ENCODE peak calls at places on chromosomes 4 and X, in four cellular contexts. L is A549, D is GM12878, V is HepG2. A is an unnamed sample.
A peak's percentile ranks its signal among the peaks of the same experiment; 100 is the strongest.

GRCh38 chrX:125998432-125998831 is 167.7 kb downstream of the DCAF12L2 start:
- DNase-seq in L (no peak), D (no peak), V (no peak), A (peak; percentile 1)

GRCh38 chrX:139126493-139126892 is 404.0 kb upstream of the F9 start:
- DNase-seq in L (no peak), D (no peak), V (peak; percentile 12), A (peak; percentile 2)

GRCh38 chr4:57109847-57110634 is at the start of gene IGFBP7:
- DNase-seq in L (no peak), D (no peak), V (no peak), A (peak; percentile 79)

GRCh38 chr4:183444953-183445543 is 612 bp downstream of the CDKN2AIP start:
- DNase-seq in L (peak; percentile 19), D (no peak), V (no peak), A (peak; percentile 71)

GRCh38 chrX:17374619-17375360 is at the start of gene NHS:
- DNase-seq in L (peak; percentile 68), D (no peak), V (no peak), A (peak; percentile 88)

GRCh38 chrX:12974217-12974796 is 603 bp upstream of the TMSB4X start:
- DNase-seq in L (peak; percentile 60), D (no peak), V (no peak), A (peak; percentile 46)

GRCh38 chr4:40299704-40300336 is 35.3 kb upstream of the CHRNA9 start:
- DNase-seq in L (no peak), D (no peak), V (no peak), A (no peak)

GRCh38 chrX:145213504-145213903 is 33.8 kb upstream of the SPANXN1 start:
- DNase-seq in L (no peak), D (no peak), V (no peak), A (peak; percentile 3)

GRCh38 chrX:121975666-121976065 is 928.3 kb downstream of the GLUD2 start:
- DNase-seq in L (no peak), D (no peak), V (no peak), A (no peak)

GRCh38 chrX:13716905-13717304 is 17.5 kb downstream of the TRAPPC2 start:
- DNase-seq in L (no peak), D (no peak), V (no peak), A (no peak)

GRCh38 chr4:77579406-77580076 is 26.1 kb upstream of the CXCL13 start:
- DNase-seq in L (peak; percentile 15), D (no peak), V (no peak), A (no peak)

GRCh38 chrX:18172970-18173369 is 47.7 kb downstream of the BEND2 start:
- DNase-seq in L (no peak), D (no peak), V (no peak), A (no peak)

GRCh38 chrX:34884693-34885277 is 57.8 kb upstream of the FAM47B start:
- DNase-seq in L (peak; percentile 33), D (no peak), V (no peak), A (no peak)

GRCh38 chr4:127868196-127868595 is 12.5 kb upstream of the PLK4 start:
- DNase-seq in L (no peak), D (no peak), V (no peak), A (no peak)

GRCh38 chrX:129755779-129756650 is 17.2 kb downstream of the XPNPEP2 start:
- DNase-seq in L (no peak), D (no peak), V (no peak), A (no peak)

GRCh38 chrX:122134291-122134690 is 1049.8 kb upstream of the GRIA3 start:
- DNase-seq in L (no peak), D (no peak), V (no peak), A (no peak)

GRCh38 chr4:109174224-109174953 is 128.1 kb downstream of the COL25A1 start:
- DNase-seq in L (no peak), D (no peak), V (no peak), A (no peak)

GRCh38 chrX:96480081-96480480 is 204.6 kb upstream of the DIAPH2 start:
- DNase-seq in L (no peak), D (no peak), V (no peak), A (no peak)

GRCh38 chrX:22122510-22122909 is 90.4 kb downstream of the PHEX start:
- DNase-seq in L (no peak), D (no peak), V (no peak), A (no peak)

GRCh38 chrX:120269379-120270035 is 18.9 kb downstream of the ZBTB33 start:
- DNase-seq in L (no peak), D (no peak), V (no peak), A (no peak)

GRCh38 chr4:47312170-47312569 is 151.3 kb downstream of the COMMD8 start:
- DNase-seq in L (no peak), D (no peak), V (no peak), A (no peak)

GRCh38 chr4:174539571-174539970 is 17.3 kb upstream of the HPGD start:
- DNase-seq in L (no peak), D (no peak), V (no peak), A (no peak)

GRCh38 chrX:119756926-119757635 is 1.3 kb upstream of the SOWAHD start:
- DNase-seq in L (no peak), D (no peak), V (peak; percentile 23), A (no peak)

GRCh38 chr4:11440481-11441181 is 11.9 kb upstream of the HS3ST1 start:
- DNase-seq in L (no peak), D (no peak), V (no peak), A (no peak)

GRCh38 chr4:35604252-35604651 is 640.1 kb downstream of the ARAP2 start:
- DNase-seq in L (no peak), D (no peak), V (no peak), A (no peak)

GRCh38 chrX:104270916-104271512 is 16.3 kb upstream of the ESX1 start:
- DNase-seq in L (peak; percentile 39), D (no peak), V (peak; percentile 1), A (no peak)

GRCh38 chr4:151484396-151485102 is 75.6 kb downstream of the FHIP1A start:
- DNase-seq in L (peak; percentile 15), D (no peak), V (peak; percentile 38), A (no peak)

GRCh38 chr4:4387531-4388311 is 819 bp downstream of the NSG1 start:
- DNase-seq in L (no peak), D (no peak), V (no peak), A (peak; percentile 76)

GRCh38 chrX:53285591-53285990 is 4.2 kb upstream of the IQSEC2 start:
- DNase-seq in L (no peak), D (no peak), V (no peak), A (no peak)

GRCh38 chr4:183860726-183861125 is 44.4 kb upstream of the STOX2 start:
- DNase-seq in L (no peak), D (no peak), V (no peak), A (no peak)

GRCh38 chr4:67869580-67870190 is 14.1 kb downstream of the TMPRSS11D start:
- DNase-seq in L (no peak), D (no peak), V (no peak), A (no peak)

GRCh38 chr4:67877086-67877485 is 6.7 kb downstream of the TMPRSS11D start:
- DNase-seq in L (no peak), D (no peak), V (no peak), A (no peak)

GRCh38 chr4:67873116-67873515 is 10.7 kb downstream of the TMPRSS11D start:
- DNase-seq in L (no peak), D (no peak), V (no peak), A (no peak)

GRCh38 chr4:67875011-67875410 is 8.8 kb downstream of the TMPRSS11D start:
- DNase-seq in L (no peak), D (no peak), V (no peak), A (no peak)

GRCh38 chr4:67871867-67872266 is 11.9 kb downstream of the TMPRSS11D start:
- DNase-seq in L (peak; percentile 3), D (no peak), V (peak; percentile 24), A (peak; percentile 20)
- TF ChIP-seq PBX3 in L (no peak), D (no peak), V (no peak), A (peak; percentile 4)

DNA sequence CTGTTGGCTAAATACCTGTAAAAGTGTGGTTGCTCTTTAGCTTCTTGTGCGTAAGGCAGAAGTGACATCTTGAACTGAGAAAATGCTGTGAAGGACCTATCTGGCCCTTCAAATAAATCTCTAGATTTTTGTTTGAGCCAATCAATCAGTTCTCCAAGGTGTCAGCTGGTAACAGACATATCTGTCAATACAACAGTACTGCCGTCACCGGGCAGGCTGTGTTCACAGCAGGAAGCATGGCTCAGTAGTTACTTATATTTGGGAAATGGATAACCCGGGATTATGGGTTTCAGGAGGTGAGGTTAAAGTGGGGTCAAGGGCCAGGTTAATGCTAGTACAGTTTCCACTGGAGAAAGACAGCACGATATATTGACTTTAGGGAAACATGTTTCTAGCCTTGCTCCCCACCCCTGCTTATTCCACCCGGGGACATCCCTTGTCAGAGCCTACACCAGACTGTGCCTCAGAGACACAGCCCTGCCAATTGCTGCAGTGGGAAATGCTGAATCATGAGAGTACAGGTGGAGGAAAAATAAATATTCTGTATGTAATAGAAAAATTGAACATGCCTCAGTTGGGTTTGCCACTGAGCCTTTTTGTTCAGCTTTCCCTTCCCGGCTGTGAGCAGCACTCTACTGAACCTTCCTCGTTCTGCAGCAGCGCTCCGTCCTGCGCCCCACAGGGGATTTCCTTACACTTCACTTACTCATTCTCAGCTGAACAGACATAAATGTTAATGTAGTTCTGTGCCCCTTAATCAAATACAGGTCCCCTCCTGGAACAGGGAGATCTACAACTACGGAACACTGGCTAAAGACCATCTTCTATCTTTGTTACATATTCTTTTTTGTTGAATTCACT is 121.1 kb downstream of the MGST2 start:
- DNase-seq in L (no peak), D (no peak), V (no peak), A (peak; percentile 52)
- TF ChIP-seq PBX3 in L (no peak), D (no peak), V (no peak), A (no peak)

DNA sequence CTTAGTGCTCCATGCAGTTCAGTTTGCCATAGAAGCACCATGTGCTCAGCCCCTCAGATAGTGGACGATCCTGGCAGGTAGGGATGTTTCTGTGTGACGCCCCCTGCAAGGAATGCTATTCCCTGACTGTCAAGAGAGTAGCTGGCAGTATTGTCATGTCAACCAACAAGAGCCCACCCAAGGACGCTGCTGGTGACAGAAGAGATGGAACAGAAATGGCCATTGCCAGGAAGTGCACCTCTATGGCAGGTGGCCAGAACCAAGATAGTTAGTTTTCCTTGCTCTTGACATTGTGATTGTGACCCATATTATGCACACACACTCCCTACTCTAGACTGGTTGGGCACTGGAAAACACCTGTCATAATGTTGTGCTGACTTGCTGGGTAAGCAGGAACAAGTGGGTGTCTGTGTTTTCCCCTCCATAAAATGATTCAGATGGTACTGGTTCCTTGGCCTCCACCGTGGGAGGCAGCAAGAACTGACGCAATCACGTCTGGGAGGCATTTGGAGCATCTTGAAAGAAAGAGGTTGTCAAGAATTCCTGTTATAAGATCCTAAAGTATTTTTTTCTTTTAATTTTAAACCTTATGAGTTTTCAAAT is 507.9 kb downstream of the MID1IP1 start:
- DNase-seq in L (no peak), D (no peak), V (no peak), A (no peak)
- TF ChIP-seq PBX3 in L (no peak), D (no peak), V (no peak), A (no peak)

DNA sequence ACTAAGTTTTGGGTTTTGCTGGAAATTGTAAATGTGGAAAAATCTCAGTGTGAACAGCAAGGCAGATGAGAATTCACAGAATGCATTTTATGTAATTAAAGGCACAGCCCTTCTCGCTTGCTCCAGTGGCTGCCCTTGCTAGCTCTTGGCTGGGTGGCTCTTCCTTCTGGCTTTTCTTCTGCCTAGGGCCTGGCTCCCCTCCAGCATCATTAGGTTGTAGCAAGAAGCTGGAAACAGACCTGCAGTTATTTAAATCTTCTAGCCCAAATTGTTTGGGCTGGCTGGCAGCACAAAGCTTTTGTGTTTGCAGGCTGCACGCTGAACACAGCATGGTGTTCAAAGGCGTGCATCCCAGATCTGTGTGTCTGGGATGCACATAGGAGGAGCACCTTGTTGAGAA is 56.5 kb downstream of the LIMCH1 start:
- DNase-seq in L (no peak), D (no peak), V (no peak), A (no peak)
- TF ChIP-seq PBX3 in L (no peak), D (no peak), V (no peak), A (no peak)

GRCh38 chr4:187270154-187270553 is 546.5 kb upstream of the FAT1 start:
- DNase-seq in L (no peak), D (no peak), V (no peak), A (no peak)
- TF ChIP-seq PBX3 in L (no peak), D (no peak), V (no peak), A (no peak)